ENCODE peak calls at places on chromosome 17, in six cellular contexts. F, J, M, U, Z and G are unnamed samples.

GRCh38 chr17:40666366-40666765 is 1.4 kb upstream of the KRT222 start:
- DNase-seq in F (no peak), J (no peak), M (no peak), U (no peak), Z (no peak), G (no peak)

GRCh38 chr17:74339537-74340195 is 13.6 kb downstream of the KIF19 start:
- DNase-seq in F (no peak), J (no peak), M (no peak), U (no peak), Z (no peak), G (no peak)

GRCh38 chr17:7767425-7768021 is 50.0 kb downstream of the DNAH2 start:
- DNase-seq in F (no peak), J (no peak), M (peak), U (peak), Z (no peak), G (peak)

GRCh38 chr17:50278526-50279180 is 4.4 kb downstream of the TMEM92 start:
- DNase-seq in F (no peak), J (no peak), M (no peak), U (no peak), Z (no peak), G (no peak)

GRCh38 chr17:36496018-36496789 is 9.7 kb downstream of the ZNHIT3 start:
- DNase-seq in F (no peak), J (no peak), M (no peak), U (no peak), Z (no peak), G (no peak)

GRCh38 chr17:61354895-61355294 is 44.7 kb upstream of the TBX2 start:
- DNase-seq in F (no peak), J (no peak), M (no peak), U (no peak), Z (no peak), G (no peak)

GRCh38 chr17:60729854-60730253 is 52.2 kb downstream of the BCAS3 start:
- DNase-seq in F (peak), J (no peak), M (no peak), U (peak), Z (no peak), G (no peak)

GRCh38 chr17:76270770-76271668 is 5.9 kb downstream of the UBALD2 start:
- DNase-seq in F (no peak), J (no peak), M (no peak), U (no peak), Z (no peak), G (no peak)

GRCh38 chr17:74528491-74529199 is 2.6 kb downstream of the CD300LB start:
- DNase-seq in F (no peak), J (no peak), M (no peak), U (no peak), Z (peak), G (no peak)

GRCh38 chr17:72126575-72127486 is 6.0 kb downstream of the SOX9 start:
- DNase-seq in F (peak), J (peak), M (no peak), U (peak), Z (peak), G (peak)

GRCh38 chr17:7591596-7591995 is 1.7 kb upstream of the SOX15 start:
- DNase-seq in F (no peak), J (no peak), M (no peak), U (no peak), Z (no peak), G (no peak)

GRCh38 chr17:59521465-59522126 is 43.8 kb upstream of the DHX40 start:
- DNase-seq in F (peak), J (peak), M (peak), U (peak), Z (peak), G (peak)

GRCh38 chr17:76736349-76737081 is 616 bp downstream of the SRSF2 start:
- DNase-seq in F (peak), J (peak), M (peak), U (peak), Z (peak), G (peak)

GRCh38 chr17:71460943-71461342 is 659.9 kb upstream of the SOX9 start:
- DNase-seq in F (peak), J (no peak), M (peak), U (peak), Z (peak), G (peak)

GRCh38 chr17:30225112-30225511 is 10.4 kb downstream of the SLC6A4 start:
- DNase-seq in F (no peak), J (peak), M (no peak), U (no peak), Z (no peak), G (no peak)

GRCh38 chr17:64357191-64357981 is 33.3 kb downstream of the PECAM1 start:
- DNase-seq in F (no peak), J (peak), M (no peak), U (peak), Z (peak), G (peak)

GRCh38 chr17:14469971-14470370 is 169.1 kb downstream of the HS3ST3B1 start:
- DNase-seq in F (no peak), J (no peak), M (no peak), U (no peak), Z (no peak), G (no peak)

GRCh38 chr17:50893183-50893993 is 27.2 kb upstream of the TOB1 start:
- DNase-seq in F (peak), J (peak), M (peak), U (no peak), Z (peak), G (peak)

GRCh38 chr17:13594762-13595697 is 6.7 kb downstream of the HS3ST3A1 start:
- DNase-seq in F (peak), J (peak), M (peak), U (peak), Z (peak), G (peak)

GRCh38 chr17:49624896-49625295 is 49.2 kb downstream of the NXPH3 start:
- DNase-seq in F (no peak), J (no peak), M (no peak), U (peak), Z (no peak), G (peak)

GRCh38 chr17:49229076-49229804 is 1.3 kb downstream of the PHOSPHO1 start:
- DNase-seq in F (no peak), J (no peak), M (no peak), U (no peak), Z (no peak), G (no peak)

GRCh38 chr17:67413399-67413798 is 36.3 kb downstream of the PITPNC1 start:
- DNase-seq in F (no peak), J (peak), M (no peak), U (no peak), Z (no peak), G (no peak)

GRCh38 chr17:73215414-73215813 is 22.6 kb downstream of the COG1 start:
- DNase-seq in F (peak), J (no peak), M (no peak), U (no peak), Z (no peak), G (no peak)
- TF ChIP-seq CTCF in F (no peak), J (peak), M (no peak), U (no peak), Z (no peak), G (no peak)

GRCh38 chr17:28818705-28819295 is 23.8 kb downstream of the FAM222B start:
- DNase-seq in F (no peak), J (no peak), M (no peak), U (peak), Z (no peak), G (no peak)

GRCh38 chr17:28816540-28816939 is 26.1 kb downstream of the FAM222B start:
- DNase-seq in F (no peak), J (no peak), M (no peak), U (no peak), Z (no peak), G (no peak)

GRCh38 chr17:28819582-28819981 is 23.0 kb downstream of the FAM222B start:
- DNase-seq in F (no peak), J (no peak), M (no peak), U (no peak), Z (no peak), G (no peak)
- H3K4me3 ChIP-seq in F (no peak), J (no peak), M (no peak), U (no peak), Z (no peak), G (no peak)

GRCh38 chr17:6426356-6427101 is 8.4 kb downstream of the AIPL1 start:
- DNase-seq in F (no peak), J (no peak), M (no peak), U (no peak), Z (no peak), G (no peak)

GRCh38 chr17:6427284-6427781 is 7.6 kb downstream of the AIPL1 start:
- DNase-seq in F (no peak), J (peak), M (no peak), U (peak), Z (no peak), G (peak)

GRCh38 chr17:6429266-6429665 is 5.7 kb downstream of the AIPL1 start:
- DNase-seq in F (no peak), J (no peak), M (no peak), U (no peak), Z (no peak), G (no peak)

GRCh38 chr17:6428207-6428965 is 6.5 kb downstream of the AIPL1 start:
- DNase-seq in F (no peak), J (no peak), M (no peak), U (no peak), Z (no peak), G (no peak)

GRCh38 chr17:6430769-6431168 is 4.2 kb downstream of the AIPL1 start:
- DNase-seq in F (peak), J (no peak), M (no peak), U (no peak), Z (no peak), G (no peak)
- TF ChIP-seq CTCF in F (no peak), J (peak), M (peak), U (peak), Z (no peak), G (peak)

GRCh38 chr17:45949755-45950320 is 49.2 kb upstream of the STH start:
- DNase-seq in F (no peak), J (no peak), M (no peak), U (no peak), Z (no peak), G (no peak)

GRCh38 chr17:45946841-45947256 is 52.2 kb upstream of the STH start:
- DNase-seq in F (no peak), J (no peak), M (peak), U (peak), Z (no peak), G (no peak)

GRCh38 chr17:45950888-45951287 is 48.2 kb upstream of the STH start:
- DNase-seq in F (no peak), J (no peak), M (no peak), U (no peak), Z (no peak), G (no peak)

GRCh38 chr17:45948498-45948880 is 50.6 kb upstream of the STH start:
- DNase-seq in F (no peak), J (no peak), M (no peak), U (peak), Z (no peak), G (no peak)

GRCh38 chr17:45948881-45949624 is 50.0 kb upstream of the STH start:
- DNase-seq in F (peak), J (peak), M (peak), U (peak), Z (peak), G (peak)
- H3K4me3 ChIP-seq in F (peak), J (no peak), M (no peak), U (peak), Z (peak), G (no peak)

GRCh38 chr17:42775534-42776098 is 2.4 kb downstream of the VPS25 start:
- DNase-seq in F (no peak), J (no peak), M (no peak), U (peak), Z (no peak), G (peak)

GRCh38 chr17:42772945-42773289 is 332 bp upstream of the VPS25 start:
- DNase-seq in F (no peak), J (no peak), M (no peak), U (no peak), Z (no peak), G (no peak)

GRCh38 chr17:42774066-42774750 is 959 bp downstream of the VPS25 start:
- DNase-seq in F (no peak), J (peak), M (no peak), U (no peak), Z (no peak), G (no peak)

GRCh38 chr17:42778570-42778969 is 1.8 kb upstream of the WNK4 start:
- DNase-seq in F (no peak), J (no peak), M (no peak), U (no peak), Z (no peak), G (no peak)

GRCh38 chr17:42773290-42774035 is at the start of gene VPS25:
- DNase-seq in F (peak), J (peak), M (peak), U (peak), Z (peak), G (peak)
- TF ChIP-seq CTCF in F (no peak), J (no peak), M (no peak), U (peak), Z (no peak), G (peak)

GRCh38 chr17:79812206-79812968 is 15.5 kb upstream of the CBX8 start:
- DNase-seq in F (no peak), J (no peak), M (no peak), U (no peak), Z (no peak), G (no peak)
- H3K4me3 ChIP-seq in F (peak), J (peak), M (peak), U (no peak), Z (peak), G (peak)

DNA sequence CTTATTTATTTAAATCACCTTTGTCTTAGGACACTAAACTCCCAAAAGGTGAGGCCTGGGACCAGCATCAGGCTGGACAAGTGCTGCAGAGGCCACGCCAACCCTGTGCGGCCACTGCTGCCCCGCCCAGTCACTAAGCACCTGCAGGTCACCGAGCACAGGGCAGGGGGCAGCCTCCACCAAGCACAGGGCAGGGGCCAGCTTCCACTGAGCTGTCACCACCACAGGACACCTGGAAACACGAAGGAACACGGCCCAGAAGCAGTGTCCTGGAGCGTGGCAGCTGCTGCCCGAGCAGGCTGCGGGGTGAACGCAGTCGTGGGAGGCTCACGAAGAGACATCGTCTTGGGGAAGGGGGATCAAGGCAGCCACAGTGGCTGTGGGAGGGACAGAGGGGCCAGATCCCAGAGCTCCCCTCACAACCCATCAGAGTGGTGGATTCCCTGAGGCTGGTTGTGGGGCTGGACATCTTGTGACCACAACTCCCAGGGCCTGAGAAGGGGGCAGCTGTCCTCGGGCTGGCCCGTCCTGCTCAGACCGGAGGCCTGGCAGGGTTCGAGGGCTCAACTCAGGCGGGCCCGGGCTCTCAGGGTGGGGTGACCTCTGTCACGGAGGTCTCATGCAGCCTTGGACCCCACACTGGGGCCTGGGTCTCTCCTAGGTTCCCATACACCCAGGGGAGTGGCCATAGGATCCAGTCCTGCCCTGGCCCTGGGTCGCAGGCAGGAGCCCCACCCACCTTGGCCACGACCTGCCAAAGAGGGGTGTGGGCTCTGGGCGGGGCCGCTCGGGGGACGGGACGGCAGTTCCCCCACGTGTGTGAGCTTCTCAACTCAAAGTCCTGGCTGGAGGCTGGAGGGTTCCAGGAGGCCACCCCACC is 18.7 kb downstream of the RAB40B start:
- DNase-seq in F (no peak), J (no peak), M (no peak), U (no peak), Z (no peak), G (no peak)
- TF ChIP-seq CTCF in F (no peak), J (no peak), M (no peak), U (no peak), Z (no peak), G (no peak)

GRCh38 chr17:82874011-82874835 is 34.4 kb upstream of the ZNF750 start:
- DNase-seq in F (no peak), J (peak), M (no peak), U (no peak), Z (no peak), G (no peak)
- H3K4me3 ChIP-seq in F (no peak), J (no peak), M (no peak), U (no peak), Z (no peak), G (no peak)

GRCh38 chr17:78739331-78739853 is 42.7 kb downstream of the CYTH1 start:
- DNase-seq in F (no peak), J (no peak), M (no peak), U (no peak), Z (no peak), G (no peak)

GRCh38 chr17:78738245-78738644 is 43.8 kb downstream of the CYTH1 start:
- DNase-seq in F (no peak), J (no peak), M (no peak), U (no peak), Z (no peak), G (no peak)

GRCh38 chr17:78738698-78739097 is 43.4 kb downstream of the CYTH1 start:
- DNase-seq in F (no peak), J (no peak), M (no peak), U (no peak), Z (no peak), G (no peak)

GRCh38 chr17:78742901-78743300 is 39.2 kb downstream of the CYTH1 start:
- DNase-seq in F (no peak), J (no peak), M (no peak), U (no peak), Z (no peak), G (no peak)

GRCh38 chr17:78741644-78742284 is 40.3 kb downstream of the CYTH1 start:
- DNase-seq in F (no peak), J (no peak), M (no peak), U (no peak), Z (no peak), G (no peak)
- TF ChIP-seq CTCF in F (no peak), J (no peak), M (no peak), U (no peak), Z (no peak), G (no peak)